ENCODE peak calls at places on chromosomes 11 and 22, in ten cellular contexts. H is GM03348, C is globus pallidus, U is amniotic stem cell, I is HL-60, S is LoVo, R is GM23248, K is coronary artery, M is osteocyte, V is HT1080. Z is an unnamed sample.

GRCh38 chr11:9753031-9753430 is 89.2 kb downstream of the SWAP70 start:
- DNase-seq in M (no peak), K (no peak), R (peak; percentile 89), S (peak; percentile 42), C (no peak), U (no peak), I (peak; percentile 69), V (peak; percentile 84), H (peak; percentile 67), Z (no peak)

GRCh38 chr11:3165916-3166267 is 782 bp upstream of the OSBPL5 start:
- DNase-seq in S (no peak), M (no peak), K (peak; percentile 68), V (no peak), C (no peak), I (no peak), H (no peak), R (no peak), U (no peak), Z (no peak)

GRCh38 chr11:69007978-69008381 is 5.1 kb downstream of the MRGPRF start:
- DNase-seq in H (no peak), K (no peak), V (no peak), I (no peak), M (no peak), S (no peak), R (no peak), C (no peak), U (no peak), Z (no peak)

GRCh38 chr11:35192347-35192746 is 53.4 kb downstream of the CD44 start:
- DNase-seq in S (no peak), C (no peak), H (peak; percentile 25), K (no peak), M (no peak), V (no peak), I (no peak), R (peak; percentile 57), U (no peak), Z (no peak)

GRCh38 chr22:45435544-45436139 is 22.1 kb downstream of the RIBC2 start:
- DNase-seq in S (peak; percentile 88), C (peak; percentile 74), R (peak; percentile 92), H (peak; percentile 91), K (peak; percentile 89), I (peak; percentile 89), V (peak; percentile 84), M (peak; percentile 95), U (peak; percentile 68), Z (peak; percentile 85)

GRCh38 chr22:25582946-25583345 is 18.5 kb downstream of the GRK3 start:
- DNase-seq in V (peak; percentile 54), R (peak; percentile 39), M (no peak), U (no peak), S (no peak), I (no peak), K (no peak), H (no peak), C (no peak), Z (no peak)

GRCh38 chr11:12846766-12847615 is 162.1 kb upstream of the RASSF10 start:
- DNase-seq in U (no peak), I (no peak), K (no peak), C (no peak), S (no peak), V (no peak), H (no peak), R (no peak), M (no peak), Z (no peak)

GRCh38 chr11:119641991-119642745 is 86.8 kb downstream of the NECTIN1 start:
- DNase-seq in R (peak; percentile 22), V (peak; percentile 28), M (no peak), U (no peak), S (peak; percentile 15), I (peak; percentile 24), C (no peak), H (peak; percentile 52), K (no peak), Z (peak; percentile 39)

GRCh38 chr11:1838426-1839131 is at the start of gene TNNI2:
- DNase-seq in H (no peak), C (no peak), R (no peak), S (no peak), K (no peak), M (no peak), I (no peak), V (no peak), U (no peak), Z (no peak)

GRCh38 chr11:12216100-12216499 is 105.7 kb downstream of the MICAL2 start:
- DNase-seq in I (no peak), H (no peak), S (no peak), M (no peak), V (no peak), U (no peak), R (no peak), K (no peak), C (no peak), Z (no peak)

GRCh38 chr11:65867284-65868071 is 5.1 kb downstream of the EFEMP2 start:
- DNase-seq in K (no peak), S (no peak), M (no peak), C (no peak), I (peak; percentile 49), R (no peak), U (no peak), H (peak; percentile 46), V (no peak), Z (no peak)

Z was measured in HTR-8/SVneo.